ENCODE peak calls at places on chromosome 7, in four cellular contexts. V, T, Z and W are unnamed samples.
A peak's percentile ranks its signal among the peaks of the same experiment; 100 is the strongest.

GRCh38 chr7:43565786-43566185 is 17.1 kb upstream of the STK17A start:
- DNase-seq in V (peak; percentile 58), T (no peak), Z (no peak), W (no peak)

GRCh38 chr7:825386-825785 is 6.9 kb upstream of the SUN1 start:
- DNase-seq in V (peak; percentile 64), T (no peak), Z (no peak), W (no peak)

GRCh38 chr7:115941703-115942268 is 88.8 kb downstream of the TFEC start:
- DNase-seq in V (peak; percentile 79), T (no peak), Z (no peak), W (no peak)

GRCh38 chr7:5557920-5558401 is 134.3 kb upstream of the TNRC18 start:
- DNase-seq in V (no peak), T (peak; percentile 44), Z (peak; percentile 92), W (peak; percentile 46)

GRCh38 chr7:37540917-37541316 is 92.3 kb upstream of the ELMO1 start:
- DNase-seq in V (no peak), T (no peak), Z (no peak), W (no peak)

GRCh38 chr7:74619235-74619860 is 38.2 kb upstream of the GTF2I start:
- DNase-seq in V (no peak), T (no peak), Z (no peak), W (no peak)

GRCh38 chr7:33601884-33602283 is 303.5 kb upstream of the BMPER start:
- DNase-seq in V (no peak), T (no peak), Z (no peak), W (no peak)

GRCh38 chr7:91945476-91945875 is 4.8 kb downstream of the AKAP9 start:
- DNase-seq in V (peak; percentile 92), T (no peak), Z (no peak), W (no peak)

GRCh38 chr7:26420600-26420999 is 128.9 kb downstream of the SNX10 start:
- DNase-seq in V (no peak), T (no peak), Z (no peak), W (no peak)

GRCh38 chr7:16532272-16532671 is 5.6 kb downstream of the LRRC72 start:
- DNase-seq in V (no peak), T (no peak), Z (no peak), W (no peak)

GRCh38 chr7:41731486-41732278 is 28.8 kb upstream of the INHBA start:
- DNase-seq in V (no peak), T (no peak), Z (no peak), W (no peak)

GRCh38 chr7:50307368-50308012 is 3.0 kb downstream of the IKZF1 start:
- DNase-seq in V (no peak), T (peak; percentile 69), Z (peak; percentile 89), W (no peak)